ENCODE peak calls at places on chromosomes 7 and 10, in nine cellular contexts. One of them, this sample, is unnamed.

GRCh38 chr10:123687758-123688157 is 21.6 kb downstream of the GPR26 start:
- DNase-seq in PC-3: no peak
- DNase-seq in neuronal stem cell: no peak
- DNase-seq in heart right ventricle: no peak
- DNase-seq in A549: no peak
- DNase-seq in adipocyte: no peak
- DNase-seq in kidney epithelial cell: no peak
- DNase-seq in astrocyte of the spinal cord: no peak
- DNase-seq in ovary: no peak
- DNase-seq in this sample: no peak

GRCh38 chr10:60575105-60575504 is 185.4 kb upstream of the ANK3 start:
- DNase-seq in PC-3: peak
- DNase-seq in neuronal stem cell: no peak
- DNase-seq in heart right ventricle: no peak
- DNase-seq in A549: no peak
- DNase-seq in adipocyte: no peak
- DNase-seq in kidney epithelial cell: no peak
- DNase-seq in astrocyte of the spinal cord: no peak
- DNase-seq in ovary: no peak
- DNase-seq in this sample: no peak

GRCh38 chr10:46557319-46558140 is 1.1 kb upstream of the GPRIN2 start:
- DNase-seq in PC-3: no peak
- DNase-seq in neuronal stem cell: no peak
- DNase-seq in heart right ventricle: no peak
- DNase-seq in A549: no peak
- DNase-seq in adipocyte: no peak
- DNase-seq in kidney epithelial cell: no peak
- DNase-seq in astrocyte of the spinal cord: no peak
- DNase-seq in ovary: peak
- DNase-seq in this sample: peak

GRCh38 chr10:3159160-3159559 is 13.4 kb downstream of the PITRM1 start:
- DNase-seq in PC-3: no peak
- DNase-seq in neuronal stem cell: no peak
- DNase-seq in heart right ventricle: no peak
- DNase-seq in A549: no peak
- DNase-seq in adipocyte: no peak
- DNase-seq in kidney epithelial cell: no peak
- DNase-seq in astrocyte of the spinal cord: no peak
- DNase-seq in ovary: no peak
- DNase-seq in this sample: no peak

GRCh38 chr7:37833107-37833817 is 15.1 kb upstream of the NME8 start:
- DNase-seq in PC-3: peak
- DNase-seq in neuronal stem cell: peak
- DNase-seq in heart right ventricle: peak
- DNase-seq in A549: peak
- DNase-seq in adipocyte: peak
- DNase-seq in kidney epithelial cell: no peak
- DNase-seq in astrocyte of the spinal cord: peak
- DNase-seq in ovary: peak
- DNase-seq in this sample: no peak

GRCh38 chr7:99061001-99061779 is 82.7 kb downstream of the SMURF1 start:
- DNase-seq in PC-3: no peak
- DNase-seq in neuronal stem cell: no peak
- DNase-seq in heart right ventricle: no peak
- DNase-seq in A549: no peak
- DNase-seq in adipocyte: no peak
- DNase-seq in kidney epithelial cell: no peak
- DNase-seq in astrocyte of the spinal cord: no peak
- DNase-seq in ovary: no peak
- DNase-seq in this sample: no peak

GRCh38 chr7:146956323-146956722 is 839.7 kb downstream of the CNTNAP2 start:
- DNase-seq in PC-3: no peak
- DNase-seq in neuronal stem cell: no peak
- DNase-seq in heart right ventricle: no peak
- DNase-seq in A549: no peak
- DNase-seq in adipocyte: peak
- DNase-seq in kidney epithelial cell: no peak
- DNase-seq in astrocyte of the spinal cord: no peak
- DNase-seq in ovary: no peak
- DNase-seq in this sample: no peak

GRCh38 chr7:20310963-20311742 is 19.5 kb upstream of the ITGB8 start:
- DNase-seq in PC-3: peak
- DNase-seq in neuronal stem cell: no peak
- DNase-seq in heart right ventricle: no peak
- DNase-seq in A549: peak
- DNase-seq in adipocyte: peak
- DNase-seq in kidney epithelial cell: no peak
- DNase-seq in astrocyte of the spinal cord: peak
- DNase-seq in ovary: no peak
- DNase-seq in this sample: no peak

GRCh38 chr7:5477126-5477525 is 53.5 kb upstream of the TNRC18 start:
- DNase-seq in PC-3: no peak
- DNase-seq in neuronal stem cell: no peak
- DNase-seq in heart right ventricle: no peak
- DNase-seq in A549: no peak
- DNase-seq in adipocyte: no peak
- DNase-seq in kidney epithelial cell: no peak
- DNase-seq in astrocyte of the spinal cord: no peak
- DNase-seq in ovary: no peak
- DNase-seq in this sample: no peak

GRCh38 chr7:5479133-5479745 is 55.6 kb upstream of the TNRC18 start:
- DNase-seq in PC-3: no peak
- DNase-seq in neuronal stem cell: no peak
- DNase-seq in heart right ventricle: no peak
- DNase-seq in A549: no peak
- DNase-seq in adipocyte: no peak
- DNase-seq in kidney epithelial cell: no peak
- DNase-seq in astrocyte of the spinal cord: peak
- DNase-seq in ovary: no peak
- DNase-seq in this sample: no peak

GRCh38 chr7:5478568-5479045 is 55.0 kb upstream of the TNRC18 start:
- DNase-seq in PC-3: no peak
- DNase-seq in neuronal stem cell: no peak
- DNase-seq in heart right ventricle: no peak
- DNase-seq in A549: no peak
- DNase-seq in adipocyte: no peak
- DNase-seq in kidney epithelial cell: no peak
- DNase-seq in astrocyte of the spinal cord: no peak
- DNase-seq in ovary: no peak
- DNase-seq in this sample: no peak

GRCh38 chr7:5476001-5476400 is 52.4 kb upstream of the TNRC18 start:
- DNase-seq in PC-3: no peak
- DNase-seq in neuronal stem cell: no peak
- DNase-seq in heart right ventricle: no peak
- DNase-seq in A549: no peak
- DNase-seq in adipocyte: no peak
- DNase-seq in kidney epithelial cell: no peak
- DNase-seq in astrocyte of the spinal cord: no peak
- DNase-seq in ovary: no peak
- DNase-seq in this sample: no peak

DNA sequence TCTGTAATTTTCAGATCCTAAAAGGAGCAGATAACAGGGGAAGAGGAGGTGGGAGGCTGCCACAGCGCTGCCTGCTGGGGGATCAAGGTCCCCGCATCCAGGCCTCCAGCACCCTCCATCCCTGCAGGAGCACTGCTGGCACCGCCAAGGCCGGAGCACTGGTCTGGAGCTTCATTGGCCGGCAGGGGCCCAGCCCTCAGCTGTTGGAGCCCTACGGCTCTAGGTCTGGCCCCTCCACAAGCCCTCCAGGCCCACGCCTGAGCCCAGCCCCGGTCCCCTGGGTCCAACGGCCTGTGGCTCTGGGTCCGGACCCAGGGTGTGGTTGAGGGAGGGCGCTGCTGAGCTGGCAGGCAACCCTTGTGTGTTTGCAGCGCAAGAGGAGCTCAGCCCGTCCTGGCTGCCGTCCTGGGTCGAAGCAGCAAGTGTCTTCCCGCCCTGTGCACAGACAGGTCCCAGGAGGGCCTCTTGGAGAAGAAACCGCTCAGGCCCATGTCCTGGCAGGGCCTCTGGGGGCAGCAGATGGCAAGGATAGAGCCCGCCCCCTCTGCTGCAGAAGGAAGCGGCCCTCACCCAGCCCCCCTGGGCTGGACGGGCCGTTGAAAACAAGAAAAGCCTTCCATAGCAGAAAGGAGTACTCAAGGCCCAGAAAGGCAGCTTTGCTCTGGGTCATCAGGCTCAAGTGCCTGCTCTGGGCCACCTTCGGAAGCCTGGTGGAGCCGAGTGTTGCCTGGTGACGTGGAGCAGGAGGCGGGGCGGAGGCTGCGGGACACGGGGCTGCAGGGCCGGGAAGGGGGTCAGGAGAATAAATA is 54.3 kb upstream of the TNRC18 start:
- DNase-seq in PC-3: no peak
- DNase-seq in neuronal stem cell: no peak
- DNase-seq in heart right ventricle: no peak
- DNase-seq in A549: no peak
- DNase-seq in adipocyte: no peak
- DNase-seq in kidney epithelial cell: no peak
- DNase-seq in astrocyte of the spinal cord: no peak
- DNase-seq in ovary: no peak
- DNase-seq in this sample: no peak
- H3K4me3 ChIP-seq in PC-3: no peak
- H3K4me3 ChIP-seq in neuronal stem cell: no peak
- H3K4me3 ChIP-seq in heart right ventricle: peak
- H3K4me3 ChIP-seq in A549: no peak
- H3K4me3 ChIP-seq in adipocyte: no peak
- H3K4me3 ChIP-seq in kidney epithelial cell: no peak
- H3K4me3 ChIP-seq in astrocyte of the spinal cord: no peak
- H3K4me3 ChIP-seq in ovary: no peak
- H3K4me3 ChIP-seq in this sample: peak

DNA sequence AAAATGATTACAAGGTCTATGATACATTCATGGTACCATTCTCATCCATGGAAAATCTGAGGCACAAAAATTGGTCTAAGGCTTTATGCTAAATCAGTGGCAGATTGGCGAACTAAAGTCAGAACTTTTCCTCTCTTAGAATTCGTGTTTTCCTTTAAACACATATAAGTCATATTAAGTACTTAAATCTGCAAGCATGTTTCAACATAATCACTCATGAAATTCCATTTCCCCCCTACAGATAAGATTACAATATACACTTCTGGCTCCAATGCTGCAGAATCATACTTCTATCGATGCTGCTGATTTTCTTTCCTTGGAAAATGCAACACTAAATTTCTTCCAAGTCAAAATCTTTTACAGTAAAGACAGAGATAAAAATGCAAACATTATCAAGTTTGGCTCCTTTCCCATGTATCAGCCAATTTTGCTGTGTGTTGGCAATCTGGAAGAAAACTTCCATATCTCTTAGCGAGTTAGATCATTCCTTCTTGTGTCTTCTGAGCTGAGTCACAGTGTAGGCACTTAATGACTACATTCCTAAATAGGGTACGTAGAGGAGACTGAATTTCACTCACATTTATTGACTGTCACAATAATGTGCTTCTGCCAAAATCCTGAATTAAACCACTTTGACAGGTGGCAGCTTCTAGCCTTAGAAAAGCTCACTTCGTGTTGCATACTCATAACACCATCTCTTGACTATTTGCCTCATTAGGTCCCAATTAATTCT is 76.4 kb upstream of the LRRC17 start:
- DNase-seq in PC-3: peak
- DNase-seq in neuronal stem cell: no peak
- DNase-seq in heart right ventricle: no peak
- DNase-seq in A549: peak
- DNase-seq in adipocyte: peak
- DNase-seq in kidney epithelial cell: peak
- DNase-seq in astrocyte of the spinal cord: peak
- DNase-seq in ovary: no peak
- DNase-seq in this sample: no peak
- H3K4me3 ChIP-seq in PC-3: peak
- H3K4me3 ChIP-seq in neuronal stem cell: no peak
- H3K4me3 ChIP-seq in heart right ventricle: no peak
- H3K4me3 ChIP-seq in A549: no peak
- H3K4me3 ChIP-seq in adipocyte: no peak
- H3K4me3 ChIP-seq in kidney epithelial cell: no peak
- H3K4me3 ChIP-seq in astrocyte of the spinal cord: no peak
- H3K4me3 ChIP-seq in ovary: no peak
- H3K4me3 ChIP-seq in this sample: no peak

GRCh38 chr10:122464575-122464974 is 3.2 kb downstream of the HTRA1 start:
- DNase-seq in PC-3: no peak
- DNase-seq in neuronal stem cell: no peak
- DNase-seq in heart right ventricle: peak
- DNase-seq in A549: no peak
- DNase-seq in adipocyte: no peak
- DNase-seq in kidney epithelial cell: no peak
- DNase-seq in astrocyte of the spinal cord: no peak
- DNase-seq in ovary: no peak
- DNase-seq in this sample: no peak

GRCh38 chr10:122465401-122465800 is 4.0 kb downstream of the HTRA1 start:
- DNase-seq in PC-3: no peak
- DNase-seq in neuronal stem cell: no peak
- DNase-seq in heart right ventricle: no peak
- DNase-seq in A549: no peak
- DNase-seq in adipocyte: no peak
- DNase-seq in kidney epithelial cell: no peak
- DNase-seq in astrocyte of the spinal cord: no peak
- DNase-seq in ovary: no peak
- DNase-seq in this sample: no peak

GRCh38 chr10:122468923-122469781 is 7.8 kb downstream of the HTRA1 start:
- DNase-seq in PC-3: peak
- DNase-seq in neuronal stem cell: no peak
- DNase-seq in heart right ventricle: no peak
- DNase-seq in A549: peak
- DNase-seq in adipocyte: peak
- DNase-seq in kidney epithelial cell: peak
- DNase-seq in astrocyte of the spinal cord: peak
- DNase-seq in ovary: peak
- DNase-seq in this sample: no peak

GRCh38 chr10:122468220-122468922 is 7.0 kb downstream of the HTRA1 start:
- DNase-seq in PC-3: no peak
- DNase-seq in neuronal stem cell: no peak
- DNase-seq in heart right ventricle: no peak
- DNase-seq in A549: no peak
- DNase-seq in adipocyte: no peak
- DNase-seq in kidney epithelial cell: no peak
- DNase-seq in astrocyte of the spinal cord: no peak
- DNase-seq in ovary: no peak
- DNase-seq in this sample: no peak

DNA sequence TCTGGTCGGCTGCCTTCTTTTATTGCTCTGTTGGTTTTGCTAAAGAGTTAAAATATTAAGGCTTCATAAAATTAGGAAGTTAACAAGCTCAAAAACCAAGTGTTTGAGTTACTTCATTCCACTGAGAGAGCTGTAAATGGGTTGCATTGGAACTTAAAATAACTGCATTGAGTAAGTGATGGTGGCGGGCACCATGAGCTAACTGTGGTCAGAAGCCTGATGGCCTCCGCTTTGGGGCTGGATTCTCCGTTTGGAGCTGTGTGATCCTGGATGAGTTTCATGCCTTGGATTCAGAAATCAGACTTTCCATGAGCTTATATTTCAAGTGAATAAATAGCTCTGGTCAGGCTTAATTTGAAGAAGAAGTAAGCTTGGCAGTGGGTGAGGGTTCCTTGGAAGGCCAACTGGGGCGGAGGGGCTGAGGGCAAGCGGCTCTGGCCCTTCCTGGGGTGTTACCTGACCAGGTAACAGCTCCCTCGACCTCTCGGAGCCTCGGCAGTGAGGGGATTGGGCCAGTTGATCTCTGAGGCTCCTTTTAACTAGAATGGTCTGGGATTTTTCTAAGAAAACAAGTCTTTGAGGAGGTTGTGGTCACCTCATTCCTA is 5.6 kb downstream of the HTRA1 start:
- DNase-seq in PC-3: no peak
- DNase-seq in neuronal stem cell: no peak
- DNase-seq in heart right ventricle: no peak
- DNase-seq in A549: no peak
- DNase-seq in adipocyte: no peak
- DNase-seq in kidney epithelial cell: no peak
- DNase-seq in astrocyte of the spinal cord: no peak
- DNase-seq in ovary: no peak
- DNase-seq in this sample: no peak
- H3K4me3 ChIP-seq in PC-3: no peak
- H3K4me3 ChIP-seq in neuronal stem cell: no peak
- H3K4me3 ChIP-seq in heart right ventricle: no peak
- H3K4me3 ChIP-seq in A549: no peak
- H3K4me3 ChIP-seq in adipocyte: no peak
- H3K4me3 ChIP-seq in kidney epithelial cell: no peak
- H3K4me3 ChIP-seq in astrocyte of the spinal cord: no peak
- H3K4me3 ChIP-seq in ovary: no peak
- H3K4me3 ChIP-seq in this sample: no peak

DNA sequence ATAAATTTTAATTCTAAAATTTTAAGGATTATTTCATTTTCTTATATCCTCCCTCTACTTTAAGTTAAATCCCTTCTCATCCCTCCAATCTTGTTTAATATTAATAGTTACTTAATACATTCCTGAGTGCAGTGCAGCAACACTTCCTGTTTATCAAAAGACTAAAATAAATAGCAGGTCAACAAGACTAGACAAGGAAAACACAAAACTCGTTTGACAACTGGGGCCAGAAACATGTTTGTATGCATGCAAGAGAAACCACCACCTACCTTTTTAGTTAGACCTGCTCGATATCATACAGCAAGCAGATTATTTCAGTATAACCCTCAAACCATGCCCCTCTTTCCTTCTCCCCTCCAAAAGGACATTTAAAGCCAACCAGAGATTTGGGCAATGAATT is 95.8 kb downstream of the PARD3 start:
- DNase-seq in PC-3: peak
- DNase-seq in neuronal stem cell: no peak
- DNase-seq in heart right ventricle: no peak
- DNase-seq in A549: no peak
- DNase-seq in adipocyte: no peak
- DNase-seq in kidney epithelial cell: no peak
- DNase-seq in astrocyte of the spinal cord: no peak
- DNase-seq in ovary: no peak
- DNase-seq in this sample: no peak
- H3K4me3 ChIP-seq in PC-3: no peak
- H3K4me3 ChIP-seq in neuronal stem cell: no peak
- H3K4me3 ChIP-seq in heart right ventricle: no peak
- H3K4me3 ChIP-seq in A549: no peak
- H3K4me3 ChIP-seq in adipocyte: no peak
- H3K4me3 ChIP-seq in kidney epithelial cell: no peak
- H3K4me3 ChIP-seq in astrocyte of the spinal cord: no peak
- H3K4me3 ChIP-seq in ovary: no peak
- H3K4me3 ChIP-seq in this sample: no peak

This sample was measured in thoracic aorta.